ENCODE peak calls at places on chromosomes 13 and 19, in four cellular contexts. P is sciatic nerve; L is activated naive CD4-positive, alpha-beta T cell treated with anti-CD3 and anti-CD28 coated beads for 36 hours; R is stimulated activated CD4-positive, alpha-beta T cell treated with anti-CD3 and anti-CD28 coated beads, Interleukin-4, amount 100 ng/mL, for 24 hours. X is an unnamed sample.

GRCh38 chr19:6717441-6717971 is 2.9 kb downstream of the C3 start:
- DNase-seq in L (no peak), R (no peak), P (no peak), X (no peak)

GRCh38 chr13:25384747-25385270 is 13.0 kb downstream of the ATP8A2 start:
- DNase-seq in R (no peak), L (no peak), P (no peak), X (no peak)

GRCh38 chr13:32955881-32956594 is 60.2 kb upstream of the KL start:
- DNase-seq in L (no peak), P (no peak), R (no peak), X (peak)

GRCh38 chr13:44155422-44156293 is 218.0 kb upstream of the SERP2 start:
- DNase-seq in P (peak), R (no peak), L (no peak), X (no peak)

GRCh38 chr19:20923077-20923871 is at the start of gene ZNF85:
- DNase-seq in L (peak), P (peak), R (peak), X (peak)

GRCh38 chr13:97020689-97021240 is 26.5 kb upstream of the OXGR1 start:
- DNase-seq in P (no peak), L (no peak), R (no peak), X (no peak)

GRCh38 chr13:27619093-27619705 is 1.1 kb downstream of the LNX2 start:
- DNase-seq in L (no peak), R (no peak), P (no peak), X (no peak)

GRCh38 chr19:13022859-13023636 is 27.8 kb downstream of the NFIX start:
- DNase-seq in R (no peak), L (peak), P (peak), X (no peak)

GRCh38 chr13:83716121-83716520 is 166.2 kb downstream of the SLITRK1 start:
- DNase-seq in P (no peak), L (no peak), R (no peak), X (no peak)

GRCh38 chr13:105202384-105202783 is 1333.1 kb downstream of the EFNB2 start:
- DNase-seq in P (no peak), R (no peak), L (no peak), X (peak)

GRCh38 chr19:18697680-18698079 is 14.2 kb downstream of the CRTC1 start:
- DNase-seq in R (no peak), P (no peak), L (no peak), X (no peak)

GRCh38 chr13:101399365-101399764 is 16.9 kb downstream of the NALCN start:
- DNase-seq in R (no peak), P (no peak), L (no peak), X (no peak)

GRCh38 chr19:2345794-2346663 is 14.0 kb upstream of the TMPRSS9 start:
- DNase-seq in L (no peak), R (no peak), P (no peak), X (no peak)

X was measured in Caki2.